ENCODE peak calls at places on chromosomes 7 and 10, in six cellular contexts. One of them, this sample, is unnamed.

GRCh38 chr10:79244841-79245504 is 102.3 kb upstream of the PPIF start:
- DNase-seq in HCT116: no peak
- DNase-seq in WERI-Rb-1: no peak
- DNase-seq in cardiac muscle cell: no peak
- DNase-seq in HL-60: no peak
- DNase-seq in spleen: peak; percentile 90
- DNase-seq in this sample: no peak

GRCh38 chr10:3472705-3473078 is 300.1 kb upstream of the PITRM1 start:
- DNase-seq in HCT116: no peak
- DNase-seq in WERI-Rb-1: no peak
- DNase-seq in cardiac muscle cell: peak; percentile 61
- DNase-seq in HL-60: no peak
- DNase-seq in spleen: no peak
- DNase-seq in this sample: peak; percentile 50

GRCh38 chr10:131179386-131179785 is 132.1 kb downstream of the TCERG1L start:
- DNase-seq in HCT116: no peak
- DNase-seq in WERI-Rb-1: no peak
- DNase-seq in cardiac muscle cell: no peak
- DNase-seq in HL-60: no peak
- DNase-seq in spleen: peak; percentile 58
- DNase-seq in this sample: no peak

GRCh38 chr10:49028639-49029038 is 86.7 kb downstream of the VSTM4 start:
- DNase-seq in HCT116: no peak
- DNase-seq in WERI-Rb-1: no peak
- DNase-seq in cardiac muscle cell: no peak
- DNase-seq in HL-60: no peak
- DNase-seq in spleen: no peak
- DNase-seq in this sample: no peak

GRCh38 chr7:101870361-101871062 is 53.1 kb downstream of the CUX1 start:
- DNase-seq in HCT116: peak; percentile 52
- DNase-seq in WERI-Rb-1: no peak
- DNase-seq in cardiac muscle cell: no peak
- DNase-seq in HL-60: no peak
- DNase-seq in spleen: no peak
- DNase-seq in this sample: no peak

GRCh38 chr7:119545118-119545517 is 727.9 kb upstream of the KCND2 start:
- DNase-seq in HCT116: peak; percentile 51
- DNase-seq in WERI-Rb-1: no peak
- DNase-seq in cardiac muscle cell: peak; percentile 23
- DNase-seq in HL-60: no peak
- DNase-seq in spleen: no peak
- DNase-seq in this sample: peak; percentile 44

GRCh38 chr7:70779321-70779720 is 352.6 kb upstream of the GALNT17 start:
- DNase-seq in HCT116: no peak
- DNase-seq in WERI-Rb-1: no peak
- DNase-seq in cardiac muscle cell: no peak
- DNase-seq in HL-60: no peak
- DNase-seq in spleen: no peak
- DNase-seq in this sample: no peak

GRCh38 chr10:27448926-27449325 is 55.2 kb upstream of the RAB18 start:
- DNase-seq in HCT116: peak; percentile 8
- DNase-seq in WERI-Rb-1: no peak
- DNase-seq in cardiac muscle cell: peak; percentile 8
- DNase-seq in HL-60: peak; percentile 30
- DNase-seq in spleen: no peak
- DNase-seq in this sample: peak; percentile 6

GRCh38 chr7:116763647-116764046 is 91.7 kb downstream of the MET start:
- DNase-seq in HCT116: no peak
- DNase-seq in WERI-Rb-1: no peak
- DNase-seq in cardiac muscle cell: no peak
- DNase-seq in HL-60: no peak
- DNase-seq in spleen: no peak
- DNase-seq in this sample: no peak

GRCh38 chr7:55056577-55057480 is 38.0 kb downstream of the EGFR start:
- DNase-seq in HCT116: no peak
- DNase-seq in WERI-Rb-1: no peak
- DNase-seq in cardiac muscle cell: peak; percentile 74
- DNase-seq in HL-60: no peak
- DNase-seq in spleen: no peak
- DNase-seq in this sample: no peak
- TF ChIP-seq CTCF in HCT116: no peak
- TF ChIP-seq CTCF in WERI-Rb-1: no peak
- TF ChIP-seq CTCF in cardiac muscle cell: no peak
- TF ChIP-seq CTCF in HL-60: no peak
- TF ChIP-seq CTCF in spleen: no peak
- TF ChIP-seq CTCF in this sample: no peak

DNA sequence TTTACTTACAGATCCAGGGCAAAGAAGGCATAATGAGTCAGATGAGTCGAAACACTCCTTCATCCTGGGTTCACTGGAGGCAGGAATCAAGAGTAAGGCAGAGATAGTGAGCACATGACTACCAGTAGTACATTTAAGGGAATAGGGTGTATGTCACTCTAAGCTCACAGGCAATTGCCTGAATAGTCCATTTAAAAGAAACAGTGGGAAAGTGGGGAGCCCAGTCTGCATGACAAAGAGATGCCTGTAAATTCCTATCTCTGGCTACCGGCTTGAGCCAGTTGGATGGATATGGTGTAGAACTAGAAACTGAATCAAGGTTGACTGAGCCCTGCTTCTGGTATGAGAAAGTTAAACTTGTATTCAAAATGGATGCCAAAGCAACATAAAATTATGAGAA is 861.5 kb upstream of the ZWINT start:
- DNase-seq in HCT116: no peak
- DNase-seq in WERI-Rb-1: no peak
- DNase-seq in cardiac muscle cell: no peak
- DNase-seq in HL-60: no peak
- DNase-seq in spleen: no peak
- DNase-seq in this sample: no peak
- H3K4me3 ChIP-seq in HCT116: no peak overlapping the region
- H3K4me3 ChIP-seq in WERI-Rb-1: no peak overlapping the region
- H3K4me3 ChIP-seq in cardiac muscle cell: no peak overlapping the region
- H3K4me3 ChIP-seq in HL-60: no peak overlapping the region
- H3K4me3 ChIP-seq in spleen: no peak overlapping the region
- H3K4me3 ChIP-seq in this sample: no peak overlapping the region

DNA sequence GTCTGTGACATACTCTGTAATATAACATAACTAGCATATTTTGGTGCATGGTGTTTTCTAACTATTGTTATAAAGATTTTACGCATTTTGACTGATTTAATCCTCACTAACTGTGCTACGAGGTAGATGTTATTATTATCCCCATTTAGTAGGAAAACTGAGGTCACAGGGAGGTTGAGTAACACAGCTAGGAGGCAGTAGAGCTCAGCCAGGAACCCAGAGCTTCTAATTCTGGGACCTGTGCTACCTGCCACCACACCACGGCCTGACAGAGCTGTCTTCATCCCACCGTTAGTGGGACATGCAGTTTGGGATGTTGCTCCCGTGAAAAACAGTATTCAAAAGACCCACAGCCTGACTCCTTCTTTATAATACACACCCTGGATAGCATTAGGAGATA is 962.5 kb downstream of the CNTNAP2 start:
- DNase-seq in HCT116: no peak
- DNase-seq in WERI-Rb-1: no peak
- DNase-seq in cardiac muscle cell: no peak
- DNase-seq in HL-60: no peak
- DNase-seq in spleen: no peak
- DNase-seq in this sample: no peak
- TF ChIP-seq CTCF in HCT116: no peak
- TF ChIP-seq CTCF in WERI-Rb-1: peak; percentile 18
- TF ChIP-seq CTCF in cardiac muscle cell: no peak
- TF ChIP-seq CTCF in HL-60: no peak
- TF ChIP-seq CTCF in spleen: no peak
- TF ChIP-seq CTCF in this sample: no peak

DNA sequence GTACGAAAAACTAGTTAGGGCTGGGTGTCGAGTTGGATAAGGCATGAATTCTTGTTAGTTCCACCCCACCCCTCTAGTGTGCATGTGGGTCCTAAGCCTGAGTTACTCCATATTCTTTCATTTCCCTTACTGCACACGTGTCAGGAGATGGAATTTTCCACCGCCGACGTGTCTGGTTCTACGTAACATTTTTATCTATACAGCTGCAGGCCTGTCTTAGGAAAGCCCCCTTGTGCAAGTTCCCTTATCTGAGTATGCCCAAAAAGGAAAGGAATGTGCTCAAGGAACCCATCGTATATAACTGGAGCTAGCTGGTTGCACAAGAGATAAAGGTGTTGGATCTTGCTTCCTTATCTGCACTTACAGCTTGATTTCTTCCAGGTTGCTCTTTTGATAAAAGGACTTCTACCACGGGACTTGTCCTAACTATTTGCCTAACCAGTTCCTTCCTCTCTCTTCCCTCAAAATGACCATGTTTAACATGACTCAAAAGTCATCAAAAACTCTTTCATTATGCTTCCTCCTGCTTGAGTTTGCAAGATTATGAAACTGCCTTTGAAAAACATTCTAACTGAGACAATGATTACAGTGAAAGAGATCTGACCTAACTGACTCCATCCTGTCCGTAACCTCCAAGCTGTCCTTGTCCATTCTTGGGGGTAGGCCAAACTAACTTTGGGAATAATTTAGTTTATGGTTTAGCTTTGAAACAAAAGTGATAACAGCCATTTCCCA is 181.4 kb downstream of the AKR1D1 start:
- DNase-seq in HCT116: no peak
- DNase-seq in WERI-Rb-1: no peak
- DNase-seq in cardiac muscle cell: peak; percentile 99
- DNase-seq in HL-60: peak; percentile 99
- DNase-seq in spleen: no peak
- DNase-seq in this sample: peak; percentile 99
- H3K4me3 ChIP-seq in HCT116: no peak overlapping the region
- H3K4me3 ChIP-seq in WERI-Rb-1: no peak overlapping the region
- H3K4me3 ChIP-seq in cardiac muscle cell: no peak overlapping the region
- H3K4me3 ChIP-seq in HL-60: no peak overlapping the region
- H3K4me3 ChIP-seq in spleen: no peak overlapping the region
- H3K4me3 ChIP-seq in this sample: no peak overlapping the region